ENCODE peak calls at places on chromosomes 2 and 18, in five cellular contexts. One of them, this sample, is unnamed.

GRCh38 chr18:36419188-36419912 is 121.8 kb downstream of the FHOD3 start:
- DNase-seq in fibroblast of the aortic adventitia: no peak
- DNase-seq in IMR-90: peak
- DNase-seq in gastrocnemius medialis: no peak
- DNase-seq in AG04450: peak
- DNase-seq in this sample: no peak

GRCh38 chr2:76866464-76866863 is 655.7 kb downstream of the LRRTM4 start:
- DNase-seq in fibroblast of the aortic adventitia: no peak
- DNase-seq in IMR-90: no peak
- DNase-seq in gastrocnemius medialis: no peak
- DNase-seq in AG04450: no peak
- DNase-seq in this sample: no peak

GRCh38 chr2:144198116-144198515 is 321.8 kb downstream of the ZEB2 start:
- DNase-seq in fibroblast of the aortic adventitia: peak
- DNase-seq in IMR-90: peak
- DNase-seq in gastrocnemius medialis: no peak
- DNase-seq in AG04450: no peak
- DNase-seq in this sample: peak

GRCh38 chr2:57549642-57550102 is 496.9 kb upstream of the VRK2 start:
- DNase-seq in fibroblast of the aortic adventitia: no peak
- DNase-seq in IMR-90: no peak
- DNase-seq in gastrocnemius medialis: no peak
- DNase-seq in AG04450: no peak
- DNase-seq in this sample: no peak

GRCh38 chr2:228527481-228527880 is 346.0 kb upstream of the SPHKAP start:
- DNase-seq in fibroblast of the aortic adventitia: no peak
- DNase-seq in IMR-90: peak
- DNase-seq in gastrocnemius medialis: no peak
- DNase-seq in AG04450: no peak
- DNase-seq in this sample: no peak

GRCh38 chr2:174778479-174778962 is 14.2 kb upstream of the CHRNA1 start:
- DNase-seq in fibroblast of the aortic adventitia: peak
- DNase-seq in IMR-90: peak
- DNase-seq in gastrocnemius medialis: peak
- DNase-seq in AG04450: peak
- DNase-seq in this sample: peak

GRCh38 chr2:182300603-182301002 is 126.2 kb downstream of the PDE1A start:
- DNase-seq in fibroblast of the aortic adventitia: no peak
- DNase-seq in IMR-90: no peak
- DNase-seq in gastrocnemius medialis: no peak
- DNase-seq in AG04450: no peak
- DNase-seq in this sample: peak

GRCh38 chr2:120675460-120676130 is 60.1 kb upstream of the GLI2 start:
- DNase-seq in fibroblast of the aortic adventitia: peak
- DNase-seq in IMR-90: peak
- DNase-seq in gastrocnemius medialis: peak
- DNase-seq in AG04450: no peak
- DNase-seq in this sample: no peak

GRCh38 chr2:48530033-48530804 is at the start of gene STON1:
- DNase-seq in fibroblast of the aortic adventitia: peak
- DNase-seq in IMR-90: peak
- DNase-seq in gastrocnemius medialis: no peak
- DNase-seq in AG04450: no peak
- DNase-seq in this sample: no peak

GRCh38 chr2:178306351-178307073 is 112.2 kb downstream of the OSBPL6 start:
- DNase-seq in fibroblast of the aortic adventitia: peak
- DNase-seq in IMR-90: peak
- DNase-seq in gastrocnemius medialis: peak
- DNase-seq in AG04450: no peak
- DNase-seq in this sample: no peak

GRCh38 chr2:121356058-121356640 is 71.1 kb upstream of the TFCP2L1 start:
- DNase-seq in fibroblast of the aortic adventitia: peak
- DNase-seq in IMR-90: peak
- DNase-seq in gastrocnemius medialis: no peak
- DNase-seq in AG04450: no peak
- DNase-seq in this sample: peak

GRCh38 chr2:64359176-64359891 is 94.6 kb upstream of the LGALSL start:
- DNase-seq in fibroblast of the aortic adventitia: no peak
- DNase-seq in IMR-90: no peak
- DNase-seq in gastrocnemius medialis: no peak
- DNase-seq in AG04450: no peak
- DNase-seq in this sample: no peak

GRCh38 chr18:21053127-21053526 is 58.5 kb downstream of the ROCK1 start:
- DNase-seq in fibroblast of the aortic adventitia: peak
- DNase-seq in IMR-90: peak
- DNase-seq in gastrocnemius medialis: no peak
- DNase-seq in AG04450: peak
- DNase-seq in this sample: peak

GRCh38 chr18:68642003-68642402 is 72.9 kb downstream of the TMX3 start:
- DNase-seq in fibroblast of the aortic adventitia: no peak
- DNase-seq in IMR-90: no peak
- DNase-seq in gastrocnemius medialis: no peak
- DNase-seq in AG04450: no peak
- DNase-seq in this sample: no peak

GRCh38 chr18:354456-354855 is 86.6 kb upstream of the THOC1 start:
- DNase-seq in fibroblast of the aortic adventitia: peak
- DNase-seq in IMR-90: no peak
- DNase-seq in gastrocnemius medialis: no peak
- DNase-seq in AG04450: no peak
- DNase-seq in this sample: no peak

GRCh38 chr2:134919360-134920210 is 963 bp downstream of the CCNT2 start:
- DNase-seq in fibroblast of the aortic adventitia: peak
- DNase-seq in IMR-90: peak
- DNase-seq in gastrocnemius medialis: peak
- DNase-seq in AG04450: no peak
- DNase-seq in this sample: no peak

GRCh38 chr2:215772634-215773563 is 240.5 kb downstream of the MREG start:
- DNase-seq in fibroblast of the aortic adventitia: peak
- DNase-seq in IMR-90: no peak
- DNase-seq in gastrocnemius medialis: no peak
- DNase-seq in AG04450: no peak
- DNase-seq in this sample: no peak

GRCh38 chr2:233995985-233996384 is 54.5 kb upstream of the SPP2 start:
- DNase-seq in fibroblast of the aortic adventitia: peak
- DNase-seq in IMR-90: peak
- DNase-seq in gastrocnemius medialis: no peak
- DNase-seq in AG04450: no peak
- DNase-seq in this sample: no peak

GRCh38 chr2:88187038-88187676 is 17.0 kb downstream of the THNSL2 start:
- DNase-seq in fibroblast of the aortic adventitia: peak
- DNase-seq in IMR-90: peak
- DNase-seq in gastrocnemius medialis: peak
- DNase-seq in AG04450: no peak
- DNase-seq in this sample: no peak

DNA sequence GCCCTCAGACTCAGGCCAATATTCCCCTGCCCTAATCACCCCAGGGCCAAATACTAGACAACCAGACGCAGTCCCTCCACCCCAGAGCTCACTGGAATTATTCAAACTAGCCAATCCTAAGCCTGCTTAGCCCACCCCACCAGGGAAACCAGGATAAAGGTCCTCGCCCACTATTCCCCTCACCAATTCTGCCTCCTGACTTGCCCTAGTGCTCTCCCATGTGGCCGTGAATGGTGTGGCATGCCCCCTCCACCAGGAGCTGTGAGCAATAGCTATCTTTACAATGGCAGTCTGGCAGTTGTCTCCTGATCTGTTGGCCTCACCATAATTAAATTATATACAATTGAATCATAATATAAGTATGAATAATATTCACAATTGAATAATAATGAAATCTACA is 42.3 kb downstream of the FAM124B start:
- DNase-seq in fibroblast of the aortic adventitia: no peak
- DNase-seq in IMR-90: no peak
- DNase-seq in gastrocnemius medialis: no peak
- DNase-seq in AG04450: no peak
- DNase-seq in this sample: no peak
- TF ChIP-seq CTCF in fibroblast of the aortic adventitia: peak
- TF ChIP-seq CTCF in IMR-90: peak
- TF ChIP-seq CTCF in gastrocnemius medialis: peak
- TF ChIP-seq CTCF in AG04450: peak
- TF ChIP-seq CTCF in this sample: peak

DNA sequence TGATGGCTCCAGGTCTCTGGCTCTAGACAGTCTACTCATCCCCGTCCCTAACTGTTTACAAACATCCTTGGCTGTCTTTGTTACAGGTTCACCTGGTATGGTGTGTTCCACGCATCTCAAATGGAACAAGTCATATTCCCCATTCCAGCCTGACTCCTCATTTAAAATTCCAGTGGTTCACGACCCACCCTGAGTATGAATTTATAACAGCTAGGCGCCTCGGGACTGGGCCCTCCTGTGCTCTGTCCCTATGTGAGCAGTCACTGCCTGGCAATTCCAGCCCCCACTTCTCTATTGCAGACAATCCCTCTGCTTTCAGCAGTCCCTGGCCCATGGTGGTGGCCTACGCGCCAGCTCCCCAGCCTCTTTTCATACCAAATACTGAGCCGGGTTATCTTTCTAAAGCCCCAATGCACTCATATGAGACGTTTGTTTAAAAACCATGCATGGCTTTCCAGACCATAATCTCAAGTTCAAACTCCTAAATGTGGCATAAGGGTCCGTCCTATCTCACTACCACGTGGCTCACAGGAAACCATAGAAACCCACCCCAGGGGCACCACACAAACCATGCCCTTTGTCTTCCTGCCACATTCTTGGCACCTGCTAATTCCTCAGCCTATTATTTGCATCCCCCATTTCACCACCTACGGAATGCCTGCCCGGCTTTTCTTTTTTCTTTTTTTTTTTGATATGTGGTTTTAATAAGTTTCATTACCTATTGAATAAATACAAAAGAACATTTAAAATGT is 1.6 kb downstream of the SERPINB8 start:
- DNase-seq in fibroblast of the aortic adventitia: no peak
- DNase-seq in IMR-90: no peak
- DNase-seq in gastrocnemius medialis: no peak
- DNase-seq in AG04450: no peak
- DNase-seq in this sample: no peak
- H3K4me3 ChIP-seq in fibroblast of the aortic adventitia: peak
- H3K4me3 ChIP-seq in IMR-90: peak
- H3K4me3 ChIP-seq in gastrocnemius medialis: peak
- H3K4me3 ChIP-seq in AG04450: peak
- H3K4me3 ChIP-seq in this sample: peak

GRCh38 chr2:59462418-59463197 is 1090.8 kb downstream of the BCL11A start:
- DNase-seq in fibroblast of the aortic adventitia: no peak
- DNase-seq in IMR-90: no peak
- DNase-seq in gastrocnemius medialis: no peak
- DNase-seq in AG04450: no peak
- DNase-seq in this sample: no peak
- TF ChIP-seq CTCF in fibroblast of the aortic adventitia: no peak
- TF ChIP-seq CTCF in IMR-90: no peak
- TF ChIP-seq CTCF in gastrocnemius medialis: no peak
- TF ChIP-seq CTCF in AG04450: no peak
- TF ChIP-seq CTCF in this sample: no peak

GRCh38 chr2:169694113-169694893 is at the start of the genes CFAP210 and PHOSPHO2:
- DNase-seq in fibroblast of the aortic adventitia: peak
- DNase-seq in IMR-90: peak
- DNase-seq in gastrocnemius medialis: peak
- DNase-seq in AG04450: peak
- DNase-seq in this sample: peak

GRCh38 chr2:169696381-169696780 is 2.1 kb downstream of the PHOSPHO2 start:
- DNase-seq in fibroblast of the aortic adventitia: no peak
- DNase-seq in IMR-90: no peak
- DNase-seq in gastrocnemius medialis: no peak
- DNase-seq in AG04450: no peak
- DNase-seq in this sample: no peak

GRCh38 chr2:169694894-169695260 is 608 bp downstream of the PHOSPHO2 start:
- DNase-seq in fibroblast of the aortic adventitia: no peak
- DNase-seq in IMR-90: no peak
- DNase-seq in gastrocnemius medialis: no peak
- DNase-seq in AG04450: no peak
- DNase-seq in this sample: no peak

GRCh38 chr2:169690958-169691357 is 3.2 kb downstream of the CFAP210 start:
- DNase-seq in fibroblast of the aortic adventitia: no peak
- DNase-seq in IMR-90: no peak
- DNase-seq in gastrocnemius medialis: no peak
- DNase-seq in AG04450: no peak
- DNase-seq in this sample: no peak

GRCh38 chr2:169693344-169693743 is 861 bp downstream of the CFAP210 start:
- DNase-seq in fibroblast of the aortic adventitia: no peak
- DNase-seq in IMR-90: no peak
- DNase-seq in gastrocnemius medialis: no peak
- DNase-seq in AG04450: no peak
- DNase-seq in this sample: no peak
- H3K4me3 ChIP-seq in fibroblast of the aortic adventitia: no peak
- H3K4me3 ChIP-seq in IMR-90: no peak
- H3K4me3 ChIP-seq in gastrocnemius medialis: no peak
- H3K4me3 ChIP-seq in AG04450: no peak
- H3K4me3 ChIP-seq in this sample: no peak

GRCh38 chr2:14638488-14638887 is 6.0 kb downstream of the LRATD1 start:
- DNase-seq in fibroblast of the aortic adventitia: no peak
- DNase-seq in IMR-90: no peak
- DNase-seq in gastrocnemius medialis: no peak
- DNase-seq in AG04450: no peak
- DNase-seq in this sample: no peak

GRCh38 chr2:14647714-14648113 is 15.2 kb downstream of the LRATD1 start:
- DNase-seq in fibroblast of the aortic adventitia: no peak
- DNase-seq in IMR-90: no peak
- DNase-seq in gastrocnemius medialis: no peak
- DNase-seq in AG04450: no peak
- DNase-seq in this sample: no peak

GRCh38 chr2:14641116-14641515 is 8.6 kb downstream of the LRATD1 start:
- DNase-seq in fibroblast of the aortic adventitia: no peak
- DNase-seq in IMR-90: no peak
- DNase-seq in gastrocnemius medialis: no peak
- DNase-seq in AG04450: no peak
- DNase-seq in this sample: no peak

DNA sequence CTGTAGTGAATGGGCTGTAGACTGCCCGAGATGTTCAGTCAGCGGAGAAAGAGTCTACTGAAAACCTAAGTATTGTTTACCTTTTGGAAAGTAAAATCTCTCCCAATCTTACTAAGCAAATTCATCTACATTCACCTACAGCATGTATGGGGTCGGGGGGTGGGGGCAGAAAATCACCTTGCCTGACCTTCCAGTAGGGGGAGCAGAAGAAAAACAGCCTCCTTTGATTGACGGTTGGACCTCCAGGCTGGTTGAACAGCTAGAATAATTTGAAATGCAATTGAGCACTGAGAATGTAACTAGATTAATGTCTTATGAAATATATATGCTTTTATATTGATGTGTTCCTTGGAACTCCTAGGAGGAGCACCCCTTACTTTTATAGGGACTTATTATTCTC is 10.0 kb downstream of the LRATD1 start:
- DNase-seq in fibroblast of the aortic adventitia: no peak
- DNase-seq in IMR-90: no peak
- DNase-seq in gastrocnemius medialis: no peak
- DNase-seq in AG04450: no peak
- DNase-seq in this sample: no peak
- TF ChIP-seq CTCF in fibroblast of the aortic adventitia: no peak
- TF ChIP-seq CTCF in IMR-90: no peak
- TF ChIP-seq CTCF in gastrocnemius medialis: no peak
- TF ChIP-seq CTCF in AG04450: no peak
- TF ChIP-seq CTCF in this sample: peak

This sample was measured in kidney epithelial cell.